ENCODE peak calls at places on chromosomes 6 and 20, in five cellular contexts. R, N, H, B and Y are unnamed samples.

GRCh38 chr20:3777726-3778629 is 3.3 kb downstream of the SPEF1 start:
- DNase-seq in H (no peak), N (peak; percentile 95), B (peak; percentile 90), R (no peak), Y (no peak)

GRCh38 chr20:309306-309840 is 12.0 kb downstream of the ZCCHC3 start:
- DNase-seq in R (no peak), N (no peak), H (no peak), B (no peak), Y (no peak)

GRCh38 chr6:34247481-34248197 is 1.2 kb downstream of the SMIM29 start:
- DNase-seq in R (peak; percentile 75), N (no peak), H (no peak), B (peak; percentile 68), Y (no peak)

GRCh38 chr6:125974214-125974866 is 12.0 kb upstream of the TRMT11 start:
- DNase-seq in R (peak; percentile 64), H (no peak), B (no peak), N (peak; percentile 19), Y (peak; percentile 56)

GRCh38 chr6:105488521-105489212 is 85.8 kb upstream of the PREP start:
- DNase-seq in B (no peak), H (no peak), R (no peak), N (no peak), Y (no peak)

GRCh38 chr6:122653094-122653493 is 42.9 kb downstream of the PKIB start:
- DNase-seq in H (no peak), B (no peak), N (no peak), R (no peak), Y (peak; percentile 11)

GRCh38 chr6:141548969-141549368 is 583.8 kb upstream of the GJE1 start:
- DNase-seq in H (no peak), N (no peak), B (no peak), R (no peak), Y (peak; percentile 38)

GRCh38 chr20:23159923-23160445 is 73.9 kb upstream of the CD93 start:
- DNase-seq in R (no peak), B (no peak), N (no peak), H (no peak), Y (no peak)

GRCh38 chr6:10310826-10311225 is 104.0 kb downstream of the TFAP2A start:
- DNase-seq in R (no peak), N (no peak), B (no peak), H (no peak), Y (no peak)

GRCh38 chr6:124190256-124190655 is 386.6 kb downstream of the NKAIN2 start:
- DNase-seq in N (no peak), H (no peak), B (no peak), R (no peak), Y (no peak)

GRCh38 chr6:37539706-37540352 is 40.1 kb upstream of the CCDC167 start:
- DNase-seq in N (no peak), B (no peak), H (no peak), R (no peak), Y (no peak)

GRCh38 chr6:15242503-15242902 is 3.4 kb upstream of the JARID2 start:
- DNase-seq in N (no peak), B (no peak), H (no peak), R (no peak), Y (no peak)

GRCh38 chr6:29770286-29770685 is 47.1 kb downstream of the HLA-F start:
- DNase-seq in H (no peak), R (no peak), B (no peak), N (no peak), Y (no peak)

GRCh38 chr20:43755851-43756250 is 29.0 kb upstream of the GTSF1L start:
- DNase-seq in H (no peak), R (no peak), N (no peak), B (no peak), Y (no peak)

GRCh38 chr20:37912874-37913273 is 9.9 kb downstream of the VSTM2L start:
- DNase-seq in B (no peak), N (no peak), H (no peak), R (no peak), Y (no peak)

GRCh38 chr6:16649241-16649640 is 112.0 kb downstream of the ATXN1 start:
- DNase-seq in R (no peak), N (no peak), B (no peak), H (no peak), Y (no peak)

GRCh38 chr20:25149986-25150385 is 45.5 kb upstream of the ENTPD6 start:
- DNase-seq in H (no peak), N (no peak), R (no peak), B (no peak), Y (no peak)

GRCh38 chr20:58650776-58651547 is at the start of gene STX16:
- DNase-seq in B (peak; percentile 93), H (peak; percentile 80), R (peak; percentile 94), N (peak; percentile 99), Y (peak; percentile 91)

GRCh38 chr6:7566031-7566556 is 23.9 kb upstream of the SNRNP48 start:
- DNase-seq in B (no peak), R (no peak), H (no peak), N (no peak), Y (no peak)

GRCh38 chr6:23176883-23177282 is 607.5 kb downstream of the HDGFL1 start:
- DNase-seq in B (no peak), H (no peak), R (peak; percentile 2), N (no peak), Y (no peak)

GRCh38 chr20:36197271-36197670 is 39.0 kb upstream of the AAR2 start:
- DNase-seq in N (no peak), R (no peak), B (no peak), H (no peak), Y (no peak)

GRCh38 chr6:138824482-138825134 is 28.7 kb downstream of the ECT2L start:
- DNase-seq in H (no peak), B (no peak), N (no peak), R (peak; percentile 36), Y (peak; percentile 25)

GRCh38 chr20:43835944-43836540 is 78.6 kb upstream of the TOX2 start:
- DNase-seq in H (no peak), N (no peak), B (peak; percentile 24), R (no peak), Y (no peak)

GRCh38 chr6:109008061-109008460 is 86.6 kb downstream of the SESN1 start:
- DNase-seq in N (no peak), H (no peak), R (no peak), B (no peak), Y (no peak)

GRCh38 chr6:158330016-158330415 is 17.8 kb downstream of the TULP4 start:
- DNase-seq in R (no peak), H (no peak), N (no peak), B (no peak), Y (no peak)

GRCh38 chr20:10710995-10711775 is 37.4 kb upstream of the JAG1 start:
- DNase-seq in B (no peak), R (no peak), H (no peak), N (peak; percentile 71), Y (peak; percentile 97)
- TF ChIP-seq HDAC2 in B (no peak), R (no peak), H (no peak), N (no peak), Y (peak; percentile 23)

DNA sequence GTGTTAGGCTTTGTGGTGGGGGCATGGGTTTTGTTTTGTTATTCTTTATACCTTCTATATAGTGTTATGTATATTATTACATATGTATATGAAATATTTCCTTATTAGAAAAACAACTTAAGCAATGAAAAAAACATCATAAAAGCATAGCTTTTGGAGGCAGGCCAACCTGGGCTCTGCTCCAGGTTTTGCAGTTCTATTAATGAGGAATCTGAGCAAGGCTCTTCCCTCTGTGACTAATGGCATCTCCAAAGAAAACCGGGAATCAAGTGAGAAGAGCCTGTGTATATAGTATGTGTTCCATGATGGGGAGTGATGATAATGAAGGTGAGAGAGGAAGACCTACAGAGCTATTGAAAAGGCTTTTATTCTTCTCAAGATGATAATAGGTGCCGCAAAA is 291.1 kb downstream of the CLIC5 start:
- DNase-seq in R (no peak), N (no peak), B (no peak), H (no peak), Y (no peak)
- TF ChIP-seq HDAC2 in R (no peak), N (no peak), B (no peak), H (no peak), Y (no peak)

GRCh38 chr6:45423111-45423900 is 45.6 kb upstream of the SUPT3H start:
- DNase-seq in N (no peak), H (no peak), B (peak; percentile 84), R (no peak), Y (no peak)
- TF ChIP-seq HDAC2 in N (no peak), H (no peak), B (no peak), R (no peak), Y (no peak)

GRCh38 chr6:49305010-49305409 is 158.0 kb downstream of the MMUT start:
- DNase-seq in H (no peak), B (no peak), R (no peak), N (no peak), Y (no peak)
- TF ChIP-seq HDAC2 in H (no peak), B (no peak), R (no peak), N (no peak), Y (no peak)

GRCh38 chr6:102680413-102680812 is 1286.9 kb downstream of the GRIK2 start:
- DNase-seq in H (no peak), R (no peak), B (no peak), N (no peak), Y (no peak)
- TF ChIP-seq HDAC2 in H (no peak), R (no peak), B (no peak), N (no peak), Y (no peak)

GRCh38 chr20:47241345-47241781 is 115.1 kb downstream of the ZMYND8 start:
- DNase-seq in R (no peak), B (no peak), H (no peak), N (no peak), Y (no peak)
- TF ChIP-seq HDAC2 in R (no peak), B (no peak), H (no peak), N (no peak), Y (no peak)

DNA sequence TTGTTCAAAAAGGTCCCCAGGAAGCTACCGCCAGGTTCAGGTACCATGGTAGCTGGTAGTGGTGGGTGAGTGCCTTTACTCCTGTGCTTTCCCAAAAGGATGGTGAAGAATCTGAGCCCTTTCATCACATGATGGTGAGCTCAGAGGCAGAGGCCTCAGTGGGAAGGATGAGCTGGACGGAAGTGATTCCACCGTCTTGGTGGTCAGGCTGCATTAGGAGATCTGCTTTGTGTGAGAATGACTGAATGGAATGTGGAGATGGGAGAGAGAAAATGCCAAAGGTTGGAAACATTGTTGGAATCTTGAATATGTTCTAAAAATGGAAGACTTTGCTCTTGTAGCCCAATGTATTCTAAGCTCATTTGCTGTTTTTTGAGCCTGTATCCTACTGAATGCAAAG is 108.1 kb upstream of the SCP2D1 start:
- DNase-seq in B (no peak), N (no peak), R (no peak), H (no peak), Y (no peak)
- TF ChIP-seq HDAC2 in B (no peak), N (no peak), R (no peak), H (no peak), Y (no peak)